ENCODE peak calls at places on chromosome 7, in seven cellular contexts. P, U, D, G, O, L and H are unnamed samples. For H3K4me1, the result is how much of the 10 kb centered on the place peaks cover.

GRCh38 chr7:129176853-129177369 is 11.5 kb upstream of the SMO start:
- DNase-seq in O (no peak), G (no peak), L (no peak), P (no peak), D (no peak), U (no peak), H (no peak)

GRCh38 chr7:95342642-95343252 is 18.4 kb upstream of the PON1 start:
- DNase-seq in L (no peak), G (no peak), O (no peak), P (no peak), D (no peak), U (no peak), H (no peak)

GRCh38 chr7:149198161-149198816 is 2.9 kb downstream of the ZNF282 start:
- DNase-seq in U (no peak), D (no peak), L (no peak), O (no peak), P (no peak), G (no peak), H (no peak)

GRCh38 chr7:130758429-130759056 is 24.5 kb upstream of the KLF14 start:
- DNase-seq in G (no peak), L (no peak), U (no peak), O (peak), D (no peak), P (no peak), H (no peak)

GRCh38 chr7:130901209-130901783 is 167.3 kb upstream of the KLF14 start:
- DNase-seq in U (peak), G (peak), D (peak), L (peak), P (no peak), O (no peak), H (peak)

GRCh38 chr7:44867073-44867990 is 18.0 kb downstream of the PURB start:
- DNase-seq in U (no peak), O (no peak), P (no peak), D (no peak), G (no peak), L (no peak), H (peak)

GRCh38 chr7:20858913-20859312 is 72.2 kb upstream of the SP8 start:
- DNase-seq in D (no peak), P (no peak), L (no peak), U (no peak), G (no peak), O (no peak), H (no peak)

GRCh38 chr7:16644624-16644986 is 949 bp downstream of the ANKMY2 start:
- DNase-seq in G (peak), D (peak), O (peak), L (peak), U (peak), P (no peak), H (no peak)

GRCh38 chr7:77425151-77426051 is 9.3 kb upstream of the GSAP start:
- DNase-seq in D (no peak), U (no peak), P (no peak), O (peak), L (no peak), G (no peak), H (peak)

GRCh38 chr7:138665249-138665648 is 35.9 kb downstream of the SVOPL start:
- DNase-seq in L (no peak), P (no peak), G (no peak), D (no peak), O (no peak), U (peak), H (no peak)

GRCh38 chr7:64463636-64464375 is 99.1 kb downstream of the ZNF680 start:
- DNase-seq in D (no peak), O (no peak), U (peak), G (peak), L (peak), P (no peak), H (no peak)

GRCh38 chr7:144391823-144392255 is 11.7 kb downstream of the NOBOX start:
- DNase-seq in L (no peak), D (no peak), O (peak), P (no peak), G (no peak), U (no peak), H (peak)

GRCh38 chr7:134900430-134900876 is 85.9 kb upstream of the AGBL3 start:
- DNase-seq in O (no peak), P (peak), G (no peak), U (no peak), D (no peak), L (no peak), H (no peak)

GRCh38 chr7:80699030-80699638 is 60.7 kb downstream of the CD36 start:
- DNase-seq in O (peak), G (no peak), L (no peak), P (no peak), D (no peak), U (no peak), H (peak)

GRCh38 chr7:66698652-66699205 is 41.8 kb upstream of the RABGEF1 start:
- DNase-seq in D (no peak), U (no peak), G (no peak), L (no peak), P (no peak), O (no peak), H (no peak)

GRCh38 chr7:38798552-38799267 is 110.3 kb downstream of the VPS41 start:
- DNase-seq in U (no peak), P (no peak), D (no peak), O (peak), G (no peak), L (no peak), H (no peak)

GRCh38 chr7:36207451-36208291 is 54.6 kb downstream of the EEPD1 start:
- DNase-seq in U (peak), L (no peak), D (peak), G (peak), P (no peak), O (peak), H (peak)

GRCh38 chr7:862157-862556 is 14.2 kb upstream of the GET4 start:
- DNase-seq in O (no peak), U (no peak), D (no peak), P (no peak), L (no peak), G (no peak), H (no peak)

GRCh38 chr7:76430211-76430610 is 5.5 kb downstream of the ZP3 start:
- DNase-seq in U (no peak), D (no peak), G (no peak), L (no peak), P (no peak), O (no peak), H (peak)

GRCh38 chr7:41323811-41324210 is 379.1 kb downstream of the INHBA start:
- DNase-seq in L (no peak), D (no peak), P (no peak), O (no peak), U (no peak), G (no peak), H (no peak)

GRCh38 chr7:120725376-120726039 is 132.4 kb downstream of the TSPAN12 start:
- DNase-seq in L (no peak), O (peak), U (no peak), D (no peak), P (no peak), G (no peak), H (no peak)

GRCh38 chr7:5625938-5626337 is 155.5 kb downstream of the RNF216 start:
- DNase-seq in P (no peak), U (no peak), D (no peak), L (no peak), G (no peak), O (peak), H (no peak)

GRCh38 chr7:127066974-127067373 is 185.8 kb downstream of the GRM8 start:
- DNase-seq in O (peak), U (peak), D (no peak), L (no peak), G (no peak), P (no peak), H (no peak)

GRCh38 chr7:2529161-2530075 is 9.8 kb downstream of the LFNG start:
- DNase-seq in U (peak), O (no peak), G (peak), D (peak), L (peak), P (no peak), H (peak)
- H3K4me3 ChIP-seq in U (no peak), O (no peak), G (no peak), D (peak), L (no peak), P (no peak), H (no peak)

GRCh38 chr7:100892364-100893317 is 3.0 kb downstream of the ACHE start:
- DNase-seq in U (no peak), G (no peak), O (no peak), P (no peak), L (peak), D (peak), H (no peak)
- H3K4me1 ChIP-seq in U (half or more), G (half or more), O (under half), P (under half), L (under half), D (under half), H (half or more)

GRCh38 chr7:2821842-2822507 is 22.1 kb downstream of the GNA12 start:
- DNase-seq in L (no peak), O (no peak), P (no peak), D (no peak), U (no peak), G (no peak), H (peak)
- H3K27ac ChIP-seq in L (peak), O (peak), P (peak), D (peak), U (peak), G (peak), H (peak)

DNA sequence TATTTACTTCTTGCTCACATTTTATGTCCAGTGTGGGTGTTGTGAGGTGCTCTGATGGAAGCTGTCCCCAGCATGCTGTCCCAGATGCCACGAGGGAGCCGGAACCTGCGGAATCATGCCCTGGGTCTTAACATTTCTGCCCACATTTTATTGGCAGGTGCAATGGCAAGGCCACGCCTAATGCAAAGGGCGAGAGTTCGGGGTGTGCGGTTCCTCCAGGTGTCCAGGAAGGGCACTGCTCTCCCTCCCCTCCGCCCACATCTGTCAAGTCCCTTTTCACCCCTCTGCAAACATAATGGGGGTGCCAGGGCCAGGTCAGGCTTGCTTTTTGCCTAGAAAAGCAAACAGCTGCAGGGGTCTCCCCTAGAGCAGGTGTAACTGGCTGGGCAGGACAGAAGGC is 16.4 kb downstream of the PDAP1 start:
- DNase-seq in P (no peak), O (no peak), G (no peak), L (no peak), U (peak), D (peak), H (no peak)
- H3K4me3 ChIP-seq in P (no peak), O (peak), G (no peak), L (no peak), U (no peak), D (peak), H (no peak)

GRCh38 chr7:22377690-22378089 is 20.7 kb upstream of the RAPGEF5 start:
- DNase-seq in G (no peak), U (no peak), L (no peak), D (no peak), P (no peak), O (no peak), H (no peak)
- H3K4me1 ChIP-seq in G (under half), U (under half), L (under half), D (under half), P (under half), O (under half), H (under half)

GRCh38 chr7:21960922-21961321 is 15.2 kb upstream of the CDCA7L start:
- DNase-seq in L (no peak), P (no peak), U (no peak), D (no peak), O (no peak), G (no peak), H (peak)
- H3K27ac ChIP-seq in L (no peak), P (no peak), U (no peak), D (no peak), O (no peak), G (no peak), H (peak)